ENCODE peak calls at places on chromosome X, in eight cellular contexts. One of them, this sample, is unnamed.

GRCh38 chrX:102746134-102746584 is 25.6 kb downstream of the GPRASP3 start:
- DNase-seq in mesenchymal stem cell: peak; percentile 22
- DNase-seq in tibial nerve: no peak
- DNase-seq in cardiac muscle cell: peak; percentile 42
- DNase-seq in naive thymus-derived CD4-positive, alpha-beta T cell: peak; percentile 21
- DNase-seq in H1: no peak
- DNase-seq in adipocyte: peak; percentile 40
- DNase-seq in GM23248: peak; percentile 67
- DNase-seq in this sample: no peak

GRCh38 chrX:19613645-19614323 is 98.5 kb upstream of the MAP3K15 start:
- DNase-seq in H1: no peak
- DNase-seq in cardiac muscle cell: peak; percentile 80
- DNase-seq in GM23248: no peak
- DNase-seq in tibial nerve: no peak
- DNase-seq in mesenchymal stem cell: peak; percentile 43
- DNase-seq in naive thymus-derived CD4-positive, alpha-beta T cell: no peak
- DNase-seq in adipocyte: no peak
- DNase-seq in this sample: no peak

GRCh38 chrX:18677140-18677834 is 5.4 kb upstream of the RS1 start:
- DNase-seq in naive thymus-derived CD4-positive, alpha-beta T cell: no peak
- DNase-seq in H1: no peak
- DNase-seq in adipocyte: no peak
- DNase-seq in mesenchymal stem cell: no peak
- DNase-seq in cardiac muscle cell: no peak
- DNase-seq in tibial nerve: no peak
- DNase-seq in GM23248: no peak
- DNase-seq in this sample: no peak

GRCh38 chrX:64176876-64177275 is 28.6 kb downstream of the AMER1 start:
- DNase-seq in mesenchymal stem cell: no peak
- DNase-seq in adipocyte: no peak
- DNase-seq in cardiac muscle cell: no peak
- DNase-seq in H1: no peak
- DNase-seq in tibial nerve: no peak
- DNase-seq in GM23248: no peak
- DNase-seq in naive thymus-derived CD4-positive, alpha-beta T cell: no peak
- DNase-seq in this sample: no peak

GRCh38 chrX:103211012-103211715 is 3.7 kb upstream of the BEX4 start:
- DNase-seq in mesenchymal stem cell: peak; percentile 61
- DNase-seq in H1: no peak
- DNase-seq in cardiac muscle cell: peak; percentile 82
- DNase-seq in adipocyte: peak; percentile 81
- DNase-seq in tibial nerve: peak; percentile 37
- DNase-seq in naive thymus-derived CD4-positive, alpha-beta T cell: no peak
- DNase-seq in GM23248: peak; percentile 58
- DNase-seq in this sample: peak; percentile 10

GRCh38 chrX:80423744-80424143 is 3.5 kb downstream of the TENT5D start:
- DNase-seq in naive thymus-derived CD4-positive, alpha-beta T cell: no peak
- DNase-seq in mesenchymal stem cell: no peak
- DNase-seq in adipocyte: no peak
- DNase-seq in cardiac muscle cell: no peak
- DNase-seq in tibial nerve: no peak
- DNase-seq in H1: no peak
- DNase-seq in GM23248: no peak
- DNase-seq in this sample: no peak

GRCh38 chrX:15908891-15909290 is 54.3 kb upstream of the AP1S2 start:
- DNase-seq in H1: no peak
- DNase-seq in naive thymus-derived CD4-positive, alpha-beta T cell: no peak
- DNase-seq in adipocyte: no peak
- DNase-seq in mesenchymal stem cell: no peak
- DNase-seq in tibial nerve: no peak
- DNase-seq in cardiac muscle cell: no peak
- DNase-seq in GM23248: no peak
- DNase-seq in this sample: no peak

GRCh38 chrX:3712080-3712869 is 1.2 kb downstream of the PRKX start:
- DNase-seq in GM23248: peak; percentile 34
- DNase-seq in tibial nerve: peak; percentile 14
- DNase-seq in naive thymus-derived CD4-positive, alpha-beta T cell: no peak
- DNase-seq in mesenchymal stem cell: peak; percentile 35
- DNase-seq in cardiac muscle cell: peak; percentile 18
- DNase-seq in H1: no peak
- DNase-seq in adipocyte: peak; percentile 17
- DNase-seq in this sample: no peak

GRCh38 chrX:69145714-69146113 is 19.5 kb downstream of the PJA1 start:
- DNase-seq in adipocyte: no peak
- DNase-seq in GM23248: no peak
- DNase-seq in tibial nerve: no peak
- DNase-seq in mesenchymal stem cell: no peak
- DNase-seq in naive thymus-derived CD4-positive, alpha-beta T cell: no peak
- DNase-seq in cardiac muscle cell: no peak
- DNase-seq in H1: no peak
- DNase-seq in this sample: no peak

GRCh38 chrX:134658421-134658896 is at the start of gene PLAC1:
- DNase-seq in cardiac muscle cell: no peak
- DNase-seq in adipocyte: no peak
- DNase-seq in naive thymus-derived CD4-positive, alpha-beta T cell: no peak
- DNase-seq in tibial nerve: no peak
- DNase-seq in mesenchymal stem cell: no peak
- DNase-seq in H1: no peak
- DNase-seq in GM23248: no peak
- DNase-seq in this sample: no peak

GRCh38 chrX:71992711-71993110 is 82.1 kb downstream of the NHSL2 start:
- DNase-seq in GM23248: no peak
- DNase-seq in cardiac muscle cell: no peak
- DNase-seq in mesenchymal stem cell: no peak
- DNase-seq in H1: no peak
- DNase-seq in adipocyte: no peak
- DNase-seq in naive thymus-derived CD4-positive, alpha-beta T cell: no peak
- DNase-seq in tibial nerve: no peak
- DNase-seq in this sample: no peak

GRCh38 chrX:13647709-13648212 is 5.2 kb upstream of the TCEANC start:
- DNase-seq in tibial nerve: peak; percentile 19
- DNase-seq in cardiac muscle cell: peak; percentile 51
- DNase-seq in GM23248: no peak
- DNase-seq in naive thymus-derived CD4-positive, alpha-beta T cell: peak; percentile 45
- DNase-seq in H1: no peak
- DNase-seq in adipocyte: no peak
- DNase-seq in mesenchymal stem cell: peak; percentile 86
- DNase-seq in this sample: peak; percentile 77

GRCh38 chrX:106912864-106913263 is 7.3 kb upstream of the CLDN2 start:
- DNase-seq in tibial nerve: no peak
- DNase-seq in H1: no peak
- DNase-seq in cardiac muscle cell: no peak
- DNase-seq in mesenchymal stem cell: peak; percentile 34
- DNase-seq in naive thymus-derived CD4-positive, alpha-beta T cell: no peak
- DNase-seq in GM23248: peak; percentile 61
- DNase-seq in adipocyte: peak; percentile 38
- DNase-seq in this sample: no peak

GRCh38 chrX:69396916-69397315 is 107.2 kb upstream of the NALF2 start:
- DNase-seq in tibial nerve: no peak
- DNase-seq in naive thymus-derived CD4-positive, alpha-beta T cell: no peak
- DNase-seq in mesenchymal stem cell: no peak
- DNase-seq in cardiac muscle cell: peak; percentile 7
- DNase-seq in H1: peak; percentile 27
- DNase-seq in GM23248: no peak
- DNase-seq in adipocyte: no peak
- DNase-seq in this sample: peak; percentile 20

GRCh38 chrX:23505531-23506303 is 161.6 kb upstream of the PRDX4 start:
- DNase-seq in cardiac muscle cell: no peak
- DNase-seq in naive thymus-derived CD4-positive, alpha-beta T cell: no peak
- DNase-seq in mesenchymal stem cell: no peak
- DNase-seq in GM23248: no peak
- DNase-seq in tibial nerve: no peak
- DNase-seq in adipocyte: no peak
- DNase-seq in H1: no peak
- DNase-seq in this sample: no peak

GRCh38 chrX:19388064-19388679 is 44.4 kb downstream of the PDHA1 start:
- DNase-seq in tibial nerve: no peak
- DNase-seq in H1: no peak
- DNase-seq in adipocyte: no peak
- DNase-seq in GM23248: no peak
- DNase-seq in naive thymus-derived CD4-positive, alpha-beta T cell: no peak
- DNase-seq in cardiac muscle cell: no peak
- DNase-seq in mesenchymal stem cell: no peak
- DNase-seq in this sample: no peak

DNA sequence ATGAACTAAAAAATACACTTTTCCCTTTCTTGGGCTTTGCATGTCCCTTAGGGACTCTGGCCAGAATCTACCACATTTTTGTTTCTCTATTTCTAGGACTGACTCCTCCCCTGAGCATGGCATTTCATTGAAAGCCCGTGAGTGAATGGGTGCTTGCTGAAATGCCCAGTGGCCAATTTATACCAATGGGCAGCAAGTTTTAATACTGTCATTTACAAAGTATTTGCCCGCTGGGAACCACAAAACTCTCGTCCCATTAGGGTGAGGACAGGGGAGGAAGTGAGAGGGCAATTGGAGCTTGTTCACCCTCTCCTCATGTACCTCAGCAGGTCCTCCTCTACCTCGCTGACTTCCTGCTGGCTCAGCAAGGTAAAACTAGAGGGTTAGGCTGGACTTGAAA is 1.1 kb downstream of the SRPX2 start:
- DNase-seq in naive thymus-derived CD4-positive, alpha-beta T cell: no peak
- DNase-seq in H1: no peak
- DNase-seq in GM23248: peak; percentile 55
- DNase-seq in cardiac muscle cell: no peak
- DNase-seq in adipocyte: peak; percentile 36
- DNase-seq in mesenchymal stem cell: peak; percentile 49
- DNase-seq in tibial nerve: no peak
- DNase-seq in this sample: peak; percentile 29
- H3K4me1 ChIP-seq in naive thymus-derived CD4-positive, alpha-beta T cell: no peaks in the 10 kb centered on the region
- H3K4me1 ChIP-seq in H1: peaks cover 10% of the 10 kb centered on the region
- H3K4me1 ChIP-seq in GM23248: peaks cover 49% of the 10 kb centered on the region
- H3K4me1 ChIP-seq in cardiac muscle cell: no peaks in the 10 kb centered on the region
- H3K4me1 ChIP-seq in adipocyte: peaks cover 44% of the 10 kb centered on the region
- H3K4me1 ChIP-seq in mesenchymal stem cell: peaks cover 5% of the 10 kb centered on the region
- H3K4me1 ChIP-seq in tibial nerve: peaks cover 21% of the 10 kb centered on the region
- H3K4me1 ChIP-seq in this sample: peaks cover 57% of the 10 kb centered on the region

GRCh38 chrX:49117597-49117996 is 5.9 kb downstream of the GPKOW start:
- DNase-seq in H1: no peak
- DNase-seq in cardiac muscle cell: no peak
- DNase-seq in adipocyte: no peak
- DNase-seq in tibial nerve: no peak
- DNase-seq in mesenchymal stem cell: no peak
- DNase-seq in GM23248: no peak
- DNase-seq in naive thymus-derived CD4-positive, alpha-beta T cell: no peak
- DNase-seq in this sample: no peak
- H3K4me3 ChIP-seq in H1: no peak overlapping the region
- H3K4me3 ChIP-seq in cardiac muscle cell: no peak overlapping the region
- H3K4me3 ChIP-seq in adipocyte: no peak overlapping the region
- H3K4me3 ChIP-seq in tibial nerve: no peak overlapping the region
- H3K4me3 ChIP-seq in mesenchymal stem cell: no peak overlapping the region
- H3K4me3 ChIP-seq in GM23248: no peak overlapping the region
- H3K4me3 ChIP-seq in naive thymus-derived CD4-positive, alpha-beta T cell: peak overlapping the region; percentile 39
- H3K4me3 ChIP-seq in this sample: no peak overlapping the region

GRCh38 chrX:21959362-21960051 is 19.0 kb downstream of the SMS start:
- DNase-seq in GM23248: no peak
- DNase-seq in mesenchymal stem cell: no peak
- DNase-seq in H1: no peak
- DNase-seq in naive thymus-derived CD4-positive, alpha-beta T cell: no peak
- DNase-seq in cardiac muscle cell: no peak
- DNase-seq in tibial nerve: no peak
- DNase-seq in adipocyte: no peak
- DNase-seq in this sample: no peak

GRCh38 chrX:21956783-21957182 is 16.3 kb downstream of the SMS start:
- DNase-seq in H1: no peak
- DNase-seq in GM23248: no peak
- DNase-seq in tibial nerve: no peak
- DNase-seq in naive thymus-derived CD4-positive, alpha-beta T cell: no peak
- DNase-seq in mesenchymal stem cell: no peak
- DNase-seq in adipocyte: no peak
- DNase-seq in cardiac muscle cell: no peak
- DNase-seq in this sample: no peak

GRCh38 chrX:21958888-21959287 is 18.4 kb downstream of the SMS start:
- DNase-seq in H1: no peak
- DNase-seq in tibial nerve: no peak
- DNase-seq in adipocyte: no peak
- DNase-seq in naive thymus-derived CD4-positive, alpha-beta T cell: no peak
- DNase-seq in cardiac muscle cell: no peak
- DNase-seq in GM23248: peak; percentile 34
- DNase-seq in mesenchymal stem cell: peak; percentile 59
- DNase-seq in this sample: no peak

GRCh38 chrX:21960569-21960968 is 20.1 kb downstream of the SMS start:
- DNase-seq in H1: no peak
- DNase-seq in naive thymus-derived CD4-positive, alpha-beta T cell: no peak
- DNase-seq in adipocyte: no peak
- DNase-seq in cardiac muscle cell: peak; percentile 52
- DNase-seq in GM23248: no peak
- DNase-seq in mesenchymal stem cell: peak; percentile 38
- DNase-seq in tibial nerve: no peak
- DNase-seq in this sample: no peak

GRCh38 chrX:21958187-21958586 is 17.7 kb downstream of the SMS start:
- DNase-seq in tibial nerve: no peak
- DNase-seq in GM23248: no peak
- DNase-seq in naive thymus-derived CD4-positive, alpha-beta T cell: no peak
- DNase-seq in adipocyte: no peak
- DNase-seq in H1: no peak
- DNase-seq in cardiac muscle cell: no peak
- DNase-seq in mesenchymal stem cell: no peak
- DNase-seq in this sample: no peak
- H3K4me1 ChIP-seq in tibial nerve: no peaks in the 10 kb centered on the region
- H3K4me1 ChIP-seq in GM23248: peaks cover 23% of the 10 kb centered on the region
- H3K4me1 ChIP-seq in naive thymus-derived CD4-positive, alpha-beta T cell: no peaks in the 10 kb centered on the region
- H3K4me1 ChIP-seq in adipocyte: peaks cover 6% of the 10 kb centered on the region
- H3K4me1 ChIP-seq in H1: no peaks in the 10 kb centered on the region
- H3K4me1 ChIP-seq in cardiac muscle cell: peaks cover 63% of the 10 kb centered on the region
- H3K4me1 ChIP-seq in mesenchymal stem cell: peaks cover 16% of the 10 kb centered on the region
- H3K4me1 ChIP-seq in this sample: no peaks in the 10 kb centered on the region

DNA sequence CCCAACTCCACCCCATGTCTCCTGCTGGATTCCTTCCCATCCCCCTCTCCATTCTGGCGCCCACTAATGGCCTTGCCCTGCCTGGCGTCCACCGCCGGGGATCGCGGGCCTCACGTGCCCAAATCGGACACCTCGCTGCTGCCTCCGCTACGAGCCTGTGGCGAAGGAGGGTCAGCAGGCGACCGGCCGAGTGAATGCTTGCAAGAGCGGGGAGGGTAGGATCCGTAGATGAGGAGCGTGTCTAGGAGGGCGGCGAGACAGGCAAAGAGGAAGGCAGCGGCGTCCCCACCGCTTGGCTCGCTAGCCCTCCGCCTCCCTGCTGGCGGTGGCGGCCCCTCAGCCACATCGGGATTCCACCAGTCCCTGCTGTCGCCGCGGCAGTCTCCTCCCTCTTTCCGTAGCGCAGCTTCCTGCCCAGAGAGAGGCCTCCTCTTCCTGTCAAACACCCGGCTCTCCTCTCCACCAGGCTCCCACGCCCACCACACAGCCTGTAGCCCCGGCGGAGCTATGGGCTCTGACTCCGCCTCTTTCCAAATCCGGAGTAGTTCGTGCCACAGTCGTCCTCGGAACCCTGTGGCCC is at the start of gene SPIN2B:
- DNase-seq in adipocyte: peak; percentile 84
- DNase-seq in cardiac muscle cell: peak; percentile 88
- DNase-seq in tibial nerve: peak; percentile 48
- DNase-seq in naive thymus-derived CD4-positive, alpha-beta T cell: peak; percentile 76
- DNase-seq in H1: peak; percentile 75
- DNase-seq in mesenchymal stem cell: peak; percentile 90
- DNase-seq in GM23248: peak; percentile 86
- DNase-seq in this sample: peak; percentile 80
- H3K4me3 ChIP-seq in adipocyte: peak within 1 kb of the TSS; percentile 80
- H3K4me3 ChIP-seq in cardiac muscle cell: peak within 1 kb of the TSS; percentile 59
- H3K4me3 ChIP-seq in tibial nerve: peak within 1 kb of the TSS; percentile 70
- H3K4me3 ChIP-seq in naive thymus-derived CD4-positive, alpha-beta T cell: peak within 1 kb of the TSS; percentile 57
- H3K4me3 ChIP-seq in H1: peak within 1 kb of the TSS; percentile 55
- H3K4me3 ChIP-seq in mesenchymal stem cell: peak within 1 kb of the TSS; percentile 79
- H3K4me3 ChIP-seq in GM23248: peak within 1 kb of the TSS; percentile 77
- H3K4me3 ChIP-seq in this sample: peak within 1 kb of the TSS; percentile 63

This sample was measured in SJSA1.